ENCODE peak calls at places on chromosomes 7 and 10, in eight cellular contexts. A, O, T, E, Q, K, P and J are unnamed samples.

GRCh38 chr7:156823441-156823840 is 69.5 kb downstream of the LMBR1 start:
- DNase-seq in P (no peak), A (no peak), E (no peak), Q (no peak), T (no peak), K (peak; percentile 28), O (no peak), J (no peak)

GRCh38 chr10:100744136-100744979 is 1.0 kb upstream of the PAX2 start:
- DNase-seq in P (no peak), K (no peak), Q (no peak), T (no peak), A (no peak), O (peak; percentile 76), E (no peak), J (peak; percentile 60)

GRCh38 chr10:70348228-70348850 is 34.1 kb downstream of the LRRC20 start:
- DNase-seq in P (no peak), A (no peak), O (peak; percentile 60), K (peak; percentile 47), Q (peak; percentile 81), T (no peak), E (no peak), J (peak; percentile 77)

GRCh38 chr7:32506266-32507054 is 11.2 kb downstream of the AVL9 start:
- DNase-seq in O (no peak), T (peak; percentile 10), E (peak; percentile 77), A (no peak), Q (peak; percentile 81), P (peak; percentile 78), K (no peak), J (no peak)

GRCh38 chr7:51309361-51310130 is 7.1 kb downstream of the COBL start:
- DNase-seq in A (no peak), E (no peak), O (no peak), P (no peak), T (no peak), Q (no peak), K (no peak), J (no peak)

GRCh38 chr10:71060636-71061426 is 151.5 kb upstream of the UNC5B start:
- DNase-seq in P (no peak), O (no peak), T (no peak), E (no peak), K (no peak), A (no peak), Q (no peak), J (no peak)

GRCh38 chr10:69411476-69411875 is 5.2 kb downstream of the TACR2 start:
- DNase-seq in K (no peak), A (no peak), O (no peak), E (no peak), Q (no peak), P (no peak), T (no peak), J (no peak)

GRCh38 chr7:122303971-122304603 is 463 bp downstream of the FEZF1 start:
- DNase-seq in A (no peak), T (no peak), K (no peak), E (no peak), Q (no peak), O (peak; percentile 39), P (no peak), J (peak; percentile 71)

GRCh38 chr10:55063817-55064216 is 262.8 kb upstream of the PCDH15 start:
- DNase-seq in E (no peak), Q (no peak), A (no peak), T (no peak), P (peak; percentile 25), O (no peak), K (no peak), J (no peak)

GRCh38 chr7:25906760-25907159 is 245.2 kb upstream of the NFE2L3 start:
- DNase-seq in K (no peak), O (no peak), T (no peak), A (no peak), Q (no peak), P (no peak), E (no peak), J (peak; percentile 21)

GRCh38 chr7:128112781-128113221 is 81.6 kb upstream of the LRRC4 start:
- DNase-seq in T (no peak), E (no peak), A (no peak), P (no peak), O (peak; percentile 55), K (no peak), Q (no peak), J (no peak)

GRCh38 chr10:126131338-126131737 is 235.0 kb downstream of the FANK1 start:
- DNase-seq in T (no peak), E (no peak), O (no peak), P (no peak), K (no peak), Q (no peak), A (no peak), J (no peak)

GRCh38 chr7:92848854-92849745 is 12.7 kb upstream of the CDK6 start:
- DNase-seq in T (no peak), K (no peak), P (no peak), E (no peak), O (no peak), Q (no peak), A (no peak), J (no peak)
- H3K4me3 ChIP-seq in T (no peak overlapping the region), K (no peak overlapping the region), P (no peak overlapping the region), E (no peak overlapping the region), O (no peak overlapping the region), Q (no peak overlapping the region), A (no peak overlapping the region), J (no peak overlapping the region)

GRCh38 chr7:76329479-76329878 is 27.0 kb downstream of the HSPB1 start:
- DNase-seq in A (no peak), E (no peak), K (no peak), T (no peak), Q (no peak), P (no peak), O (no peak), J (no peak)
- TF ChIP-seq POLR2AphosphoS5 in A (no peak), E (no peak), K (no peak), T (no peak), Q (no peak), P (no peak), O (no peak), J (no peak)

GRCh38 chr10:58360412-58361004 is 24.7 kb upstream of the TFAM start:
- DNase-seq in A (no peak), O (no peak), P (no peak), K (no peak), Q (no peak), T (no peak), E (no peak), J (no peak)
- TF ChIP-seq REST in A (no peak), O (no peak), P (no peak), K (no peak), Q (no peak), T (no peak), E (no peak), J (no peak)

GRCh38 chr7:149713731-149714068 is 59.7 kb downstream of the ZNF467 start:
- DNase-seq in K (no peak), Q (no peak), T (no peak), O (no peak), E (no peak), P (no peak), A (no peak), J (peak; percentile 39)
- H3K4me3 ChIP-seq in K (no peak overlapping the region), Q (no peak overlapping the region), T (no peak overlapping the region), O (no peak overlapping the region), E (no peak overlapping the region), P (peak overlapping the region; percentile 72), A (no peak overlapping the region), J (peak overlapping the region; percentile 73)

GRCh38 chr10:30701471-30702173 is 72.1 kb upstream of the LYZL2 start:
- DNase-seq in Q (no peak), K (peak; percentile 54), A (peak; percentile 87), P (peak; percentile 2), T (no peak), E (no peak), O (peak; percentile 48), J (no peak)
- TF ChIP-seq POLR2AphosphoS5 in Q (no peak), K (no peak), A (peak; percentile 81), P (no peak), T (no peak), E (no peak), O (no peak), J (no peak)

GRCh38 chr7:55266243-55266642 is 98.9 kb upstream of the LANCL2 start:
- DNase-seq in A (no peak), Q (no peak), K (no peak), O (no peak), T (no peak), P (no peak), E (no peak), J (no peak)
- TF ChIP-seq REST in A (no peak), Q (no peak), K (no peak), O (no peak), T (no peak), P (no peak), E (no peak), J (no peak)

DNA sequence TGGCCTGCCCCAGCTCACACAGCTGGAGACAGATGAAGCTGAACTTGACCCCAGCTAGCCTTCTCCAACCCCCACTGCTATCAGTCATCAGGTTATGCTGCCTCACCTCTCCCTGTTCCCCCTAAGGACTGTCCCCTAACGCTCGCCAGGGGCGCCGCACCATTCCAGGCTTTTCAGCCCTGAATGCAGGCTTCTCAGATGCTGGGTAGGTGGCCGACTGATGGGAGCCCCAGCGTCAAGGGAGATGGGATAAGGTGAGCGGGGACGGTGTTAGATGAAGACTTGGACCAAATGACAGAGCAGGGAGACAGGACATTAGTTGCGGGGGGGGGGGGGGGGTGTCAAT is 15.8 kb upstream of the OPALIN start:
- DNase-seq in Q (peak; percentile 10), A (no peak), E (no peak), P (no peak), O (peak; percentile 51), K (no peak), T (no peak), J (peak; percentile 71)
- H3K4me3 ChIP-seq in Q (peak overlapping the region; percentile 16), A (no peak overlapping the region), E (no peak overlapping the region), P (peak overlapping the region; percentile 82), O (no peak overlapping the region), K (peak overlapping the region; percentile 52), T (no peak overlapping the region), J (peak overlapping the region; percentile 70)

GRCh38 chr7:131057015-131057518 is 270.6 kb upstream of the MKLN1 start:
- DNase-seq in O (no peak), E (no peak), P (no peak), K (peak; percentile 36), T (peak; percentile 89), A (no peak), Q (no peak), J (no peak)
- TF ChIP-seq POLR2AphosphoS5 in O (no peak), E (no peak), P (no peak), K (no peak), T (no peak), A (no peak), Q (no peak), J (no peak)

GRCh38 chr10:113017375-113017774 is 67.3 kb downstream of the TCF7L2 start:
- DNase-seq in T (no peak), Q (no peak), P (no peak), K (no peak), A (no peak), E (no peak), O (no peak), J (no peak)

GRCh38 chr10:113019692-113020424 is 69.8 kb downstream of the TCF7L2 start:
- DNase-seq in Q (no peak), K (no peak), E (no peak), P (no peak), A (no peak), T (peak; percentile 81), O (no peak), J (no peak)

GRCh38 chr10:113020425-113020753 is 70.3 kb downstream of the TCF7L2 start:
- DNase-seq in T (no peak), K (no peak), O (no peak), E (no peak), P (no peak), Q (no peak), A (no peak), J (no peak)

GRCh38 chr10:113018034-113018433 is 68.0 kb downstream of the TCF7L2 start:
- DNase-seq in T (no peak), Q (no peak), K (no peak), O (no peak), A (no peak), P (no peak), E (no peak), J (no peak)

GRCh38 chr10:113019096-113019495 is 69.0 kb downstream of the TCF7L2 start:
- DNase-seq in P (no peak), A (no peak), Q (no peak), E (no peak), K (no peak), O (no peak), T (no peak), J (no peak)
- TF ChIP-seq REST in P (no peak), A (no peak), Q (no peak), E (no peak), K (no peak), O (no peak), T (no peak), J (no peak)